ENCODE peak calls at places on chromosomes 12 and 14, in seven cellular contexts. One of them, this sample, is unnamed. For H3K9me3 and H3K4me1, the result is how much of the 10 kb centered on the place peaks cover.

GRCh38 chr14:106024983-106025604 is 498.7 kb downstream of the TMEM121 start:
- DNase-seq in uterus: no peak
- DNase-seq in HCT116: no peak
- DNase-seq in tibial nerve: no peak
- DNase-seq in A549: no peak
- DNase-seq in stomach: no peak
- DNase-seq in esophagus squamous epithelium: no peak
- DNase-seq in this sample: no peak

GRCh38 chr12:76183459-76184186 is 99.1 kb upstream of the NAP1L1 start:
- DNase-seq in uterus: peak
- DNase-seq in HCT116: peak
- DNase-seq in tibial nerve: no peak
- DNase-seq in A549: peak
- DNase-seq in stomach: no peak
- DNase-seq in esophagus squamous epithelium: no peak
- DNase-seq in this sample: no peak

GRCh38 chr12:4506870-4507269 is 31.8 kb upstream of the RAD51AP1 start:
- DNase-seq in uterus: no peak
- DNase-seq in HCT116: no peak
- DNase-seq in tibial nerve: no peak
- DNase-seq in A549: no peak
- DNase-seq in stomach: no peak
- DNase-seq in esophagus squamous epithelium: no peak
- DNase-seq in this sample: no peak

GRCh38 chr12:111975161-111975931 is 37.6 kb downstream of the TMEM116 start:
- DNase-seq in uterus: no peak
- DNase-seq in HCT116: no peak
- DNase-seq in tibial nerve: no peak
- DNase-seq in A549: no peak
- DNase-seq in stomach: no peak
- DNase-seq in esophagus squamous epithelium: no peak
- DNase-seq in this sample: no peak

GRCh38 chr14:100703574-100704220 is 23.0 kb upstream of the DLK1 start:
- DNase-seq in uterus: no peak
- DNase-seq in HCT116: no peak
- DNase-seq in tibial nerve: no peak
- DNase-seq in A549: no peak
- DNase-seq in stomach: no peak
- DNase-seq in esophagus squamous epithelium: no peak
- DNase-seq in this sample: no peak

GRCh38 chr12:112342587-112342986 is 39.6 kb downstream of the HECTD4 start:
- DNase-seq in uterus: no peak
- DNase-seq in HCT116: no peak
- DNase-seq in tibial nerve: no peak
- DNase-seq in A549: peak
- DNase-seq in stomach: no peak
- DNase-seq in esophagus squamous epithelium: no peak
- DNase-seq in this sample: no peak

GRCh38 chr12:10392394-10392930 is 2.6 kb upstream of the KLRK1 start:
- DNase-seq in uterus: no peak
- DNase-seq in HCT116: peak
- DNase-seq in tibial nerve: peak
- DNase-seq in A549: peak
- DNase-seq in stomach: peak
- DNase-seq in esophagus squamous epithelium: no peak
- DNase-seq in this sample: peak

GRCh38 chr14:52703225-52703624 is 3.8 kb upstream of the PSMC6 start:
- DNase-seq in uterus: no peak
- DNase-seq in HCT116: no peak
- DNase-seq in tibial nerve: no peak
- DNase-seq in A549: peak
- DNase-seq in stomach: peak
- DNase-seq in esophagus squamous epithelium: no peak
- DNase-seq in this sample: no peak

GRCh38 chr12:92899388-92900001 is 29.6 kb downstream of the EEA1 start:
- DNase-seq in uterus: peak
- DNase-seq in HCT116: peak
- DNase-seq in tibial nerve: peak
- DNase-seq in A549: peak
- DNase-seq in stomach: peak
- DNase-seq in esophagus squamous epithelium: no peak
- DNase-seq in this sample: peak

GRCh38 chr14:44369401-44370123 is 137.5 kb downstream of the FSCB start:
- DNase-seq in uterus: no peak
- DNase-seq in HCT116: no peak
- DNase-seq in tibial nerve: no peak
- DNase-seq in A549: no peak
- DNase-seq in stomach: no peak
- DNase-seq in esophagus squamous epithelium: no peak
- DNase-seq in this sample: no peak

GRCh38 chr12:32454075-32454474 is 54.7 kb downstream of the FGD4 start:
- DNase-seq in uterus: no peak
- DNase-seq in HCT116: peak
- DNase-seq in tibial nerve: no peak
- DNase-seq in A549: peak
- DNase-seq in stomach: no peak
- DNase-seq in esophagus squamous epithelium: no peak
- DNase-seq in this sample: no peak

GRCh38 chr12:59357811-59358210 is 238.0 kb upstream of the SLC16A7 start:
- DNase-seq in uterus: no peak
- DNase-seq in HCT116: no peak
- DNase-seq in tibial nerve: no peak
- DNase-seq in A549: no peak
- DNase-seq in stomach: no peak
- DNase-seq in esophagus squamous epithelium: no peak
- DNase-seq in this sample: no peak

GRCh38 chr14:64758025-64758521 is 53.8 kb downstream of the PLEKHG3 start:
- DNase-seq in uterus: peak
- DNase-seq in HCT116: no peak
- DNase-seq in tibial nerve: no peak
- DNase-seq in A549: peak
- DNase-seq in stomach: no peak
- DNase-seq in esophagus squamous epithelium: no peak
- DNase-seq in this sample: no peak

GRCh38 chr14:97707603-97708002 is 910.4 kb downstream of the VRK1 start:
- DNase-seq in uterus: no peak
- DNase-seq in HCT116: no peak
- DNase-seq in tibial nerve: no peak
- DNase-seq in A549: no peak
- DNase-seq in stomach: no peak
- DNase-seq in esophagus squamous epithelium: no peak
- DNase-seq in this sample: no peak

GRCh38 chr12:6241495-6241894 is 41.3 kb downstream of the CD9 start:
- DNase-seq in uterus: peak
- DNase-seq in HCT116: no peak
- DNase-seq in tibial nerve: peak
- DNase-seq in A549: no peak
- DNase-seq in stomach: peak
- DNase-seq in esophagus squamous epithelium: no peak
- DNase-seq in this sample: no peak

GRCh38 chr12:103755425-103755824 is 85.6 kb downstream of the NT5DC3 start:
- DNase-seq in uterus: no peak
- DNase-seq in HCT116: no peak
- DNase-seq in tibial nerve: no peak
- DNase-seq in A549: no peak
- DNase-seq in stomach: no peak
- DNase-seq in esophagus squamous epithelium: no peak
- DNase-seq in this sample: no peak
- H3K9me3 ChIP-seq in uterus: under half
- H3K9me3 ChIP-seq in HCT116: under half
- H3K9me3 ChIP-seq in tibial nerve: under half
- H3K9me3 ChIP-seq in A549: under half
- H3K9me3 ChIP-seq in stomach: under half
- H3K9me3 ChIP-seq in esophagus squamous epithelium: under half
- H3K9me3 ChIP-seq in this sample: under half

DNA sequence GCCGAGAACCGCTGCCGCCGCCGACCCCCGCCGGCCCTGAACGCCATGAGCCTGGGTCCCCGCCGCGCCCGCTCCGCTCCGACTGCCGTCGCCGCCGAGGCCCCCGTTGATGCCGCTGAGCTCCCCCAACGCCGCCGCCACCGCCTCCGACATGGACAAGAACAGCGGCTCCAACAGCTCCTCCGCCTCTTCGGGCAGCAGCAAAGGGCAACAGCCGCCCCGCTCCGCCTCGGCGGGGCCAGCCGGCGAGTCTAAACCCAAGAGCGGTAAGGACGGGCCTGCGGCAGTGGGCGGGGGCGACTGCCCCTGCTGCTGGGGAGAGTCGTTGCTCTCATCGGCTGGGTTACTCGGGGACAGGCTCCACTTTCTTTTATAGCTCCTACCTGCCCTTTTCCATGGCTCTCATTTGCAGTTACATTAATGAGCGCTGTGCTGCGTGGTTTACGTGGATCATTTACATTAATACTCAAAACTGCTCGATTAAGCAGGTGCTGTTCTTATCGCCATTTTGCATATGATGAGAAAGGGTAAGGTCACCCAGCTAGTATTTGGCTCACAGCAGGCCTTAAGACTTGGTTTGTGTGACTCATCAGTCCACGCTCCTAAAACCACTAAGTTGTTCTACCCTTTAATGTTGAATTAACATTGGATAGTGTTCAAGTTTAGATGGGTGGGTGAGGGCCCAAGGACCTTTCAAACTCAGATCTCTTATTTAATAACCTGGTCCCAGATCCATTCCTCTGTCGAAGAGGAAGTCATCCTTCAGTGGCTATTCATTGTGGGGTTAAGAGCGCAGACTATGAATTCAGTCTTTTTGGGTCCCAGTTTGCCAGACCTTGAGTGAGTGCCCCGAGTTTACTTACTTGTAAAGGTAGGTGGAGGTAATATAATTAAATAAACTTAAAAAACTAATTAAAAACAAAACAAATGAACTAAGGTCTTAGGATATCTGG is 823 bp downstream of the RNF10 start:
- DNase-seq in uterus: peak
- DNase-seq in HCT116: no peak
- DNase-seq in tibial nerve: no peak
- DNase-seq in A549: peak
- DNase-seq in stomach: peak
- DNase-seq in esophagus squamous epithelium: peak
- DNase-seq in this sample: no peak
- TF ChIP-seq POLR2A in uterus: no peak
- TF ChIP-seq POLR2A in HCT116: no peak
- TF ChIP-seq POLR2A in tibial nerve: no peak
- TF ChIP-seq POLR2A in A549: no peak
- TF ChIP-seq POLR2A in stomach: no peak
- TF ChIP-seq POLR2A in esophagus squamous epithelium: no peak
- TF ChIP-seq POLR2A in this sample: no peak

DNA sequence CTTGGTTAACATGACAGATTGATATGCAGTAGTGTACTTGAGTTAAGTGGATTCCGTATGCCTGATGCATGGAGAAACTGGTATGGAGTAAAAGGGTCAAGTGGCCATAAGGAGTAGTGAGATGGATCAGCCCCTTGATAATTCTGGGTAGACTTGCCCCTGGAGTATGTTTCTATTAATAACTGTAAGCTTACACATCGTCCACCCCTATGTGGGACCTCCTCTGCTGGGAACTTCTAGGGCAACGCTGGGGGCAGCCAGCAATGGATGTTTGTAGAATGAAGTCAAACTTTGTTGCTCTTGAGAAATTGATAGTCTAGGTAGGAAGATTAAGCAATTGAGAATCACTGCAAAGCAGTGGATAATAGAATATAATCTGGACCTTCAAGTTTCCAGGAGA is 3.5 kb downstream of the C12orf75 start:
- DNase-seq in uterus: no peak
- DNase-seq in HCT116: no peak
- DNase-seq in tibial nerve: no peak
- DNase-seq in A549: no peak
- DNase-seq in stomach: no peak
- DNase-seq in esophagus squamous epithelium: no peak
- DNase-seq in this sample: no peak
- H3K4me1 ChIP-seq in uterus: under half
- H3K4me1 ChIP-seq in HCT116: under half
- H3K4me1 ChIP-seq in tibial nerve: under half
- H3K4me1 ChIP-seq in A549: half or more
- H3K4me1 ChIP-seq in stomach: under half
- H3K4me1 ChIP-seq in esophagus squamous epithelium: under half
- H3K4me1 ChIP-seq in this sample: under half

GRCh38 chr14:50820786-50821185 is 10.2 kb downstream of the NIN start:
- DNase-seq in uterus: no peak
- DNase-seq in HCT116: no peak
- DNase-seq in tibial nerve: no peak
- DNase-seq in A549: no peak
- DNase-seq in stomach: no peak
- DNase-seq in esophagus squamous epithelium: no peak
- DNase-seq in this sample: no peak
- H3K9me3 ChIP-seq in uterus: under half
- H3K9me3 ChIP-seq in HCT116: under half
- H3K9me3 ChIP-seq in tibial nerve: under half
- H3K9me3 ChIP-seq in A549: under half
- H3K9me3 ChIP-seq in stomach: under half
- H3K9me3 ChIP-seq in esophagus squamous epithelium: under half
- H3K9me3 ChIP-seq in this sample: under half

This sample was measured in sigmoid colon.